ENCODE peak calls at places on chromosome 5, in four cellular contexts. Z is HepG2, G is K562, N is H1. M is an unnamed sample.

GRCh38 chr5:34817558-34818351 is 21.2 kb upstream of the TTC23L start:
- DNase-seq in G (no peak), Z (no peak), N (no peak), M (no peak)

GRCh38 chr5:169650701-169651331 is 13.7 kb downstream of the DOCK2 start:
- DNase-seq in Z (no peak), G (peak; percentile 66), N (no peak), M (no peak)

GRCh38 chr5:95050708-95051107 is 234.2 kb downstream of the MCTP1 start:
- DNase-seq in G (no peak), Z (no peak), N (no peak), M (no peak)

GRCh38 chr5:179930788-179931473 is 23.2 kb upstream of the TBC1D9B start:
- DNase-seq in G (no peak), Z (no peak), N (no peak), M (no peak)

GRCh38 chr5:118937393-118938061 is 50.8 kb downstream of the DTWD2 start:
- DNase-seq in Z (peak; percentile 43), G (no peak), N (no peak), M (no peak)

GRCh38 chr5:147332643-147333042 is 97.8 kb downstream of the STK32A start:
- DNase-seq in N (no peak), Z (no peak), G (no peak), M (no peak)

GRCh38 chr5:55600536-55601208 is 65.9 kb upstream of the PLPP1 start:
- DNase-seq in N (no peak), Z (no peak), G (no peak), M (no peak)

GRCh38 chr5:122101636-122102285 is 23.7 kb upstream of the LOX start:
- DNase-seq in G (peak; percentile 57), Z (peak; percentile 23), N (no peak), M (no peak)

GRCh38 chr5:24606974-24607373 is 37.8 kb downstream of the CDH10 start:
- DNase-seq in Z (no peak), N (no peak), G (no peak), M (no peak)

GRCh38 chr5:40578501-40579451 is 100.9 kb upstream of the PTGER4 start:
- DNase-seq in G (no peak), Z (no peak), N (no peak), M (no peak)

GRCh38 chr5:123193176-123193575 is 104.1 kb downstream of the PRDM6 start:
- DNase-seq in Z (no peak), G (no peak), N (no peak), M (no peak)

GRCh38 chr5:167916706-167917105 is 374.7 kb upstream of the WWC1 start:
- DNase-seq in N (no peak), Z (no peak), G (no peak), M (no peak)

GRCh38 chr5:31232273-31232888 is 38.9 kb downstream of the CDH6 start:
- DNase-seq in Z (peak; percentile 48), N (peak; percentile 2), G (peak; percentile 64), M (peak; percentile 49)

GRCh38 chr5:74367931-74368330 is 272.6 kb downstream of the ENC1 start:
- DNase-seq in Z (no peak), N (no peak), G (no peak), M (no peak)

GRCh38 chr5:177142029-177142681 is 8.6 kb downstream of the NSD1 start:
- DNase-seq in G (no peak), Z (no peak), N (no peak), M (no peak)

GRCh38 chr5:59506285-59506877 is 387.1 kb downstream of the PDE4D start:
- DNase-seq in G (no peak), N (no peak), Z (peak; percentile 6), M (no peak)

GRCh38 chr5:127311349-127311748 is 20.8 kb downstream of the MEGF10 start:
- DNase-seq in Z (no peak), N (no peak), G (no peak), M (no peak)

GRCh38 chr5:127313379-127313778 is 22.8 kb downstream of the MEGF10 start:
- DNase-seq in G (no peak), Z (no peak), N (no peak), M (no peak)

GRCh38 chr5:127312131-127312530 is 21.5 kb downstream of the MEGF10 start:
- DNase-seq in N (no peak), Z (no peak), G (no peak), M (no peak)

GRCh38 chr5:127316013-127316412 is 25.4 kb downstream of the MEGF10 start:
- DNase-seq in G (no peak), N (no peak), Z (no peak), M (no peak)

GRCh38 chr5:127313847-127314473 is 23.4 kb downstream of the MEGF10 start:
- DNase-seq in N (no peak), Z (peak; percentile 16), G (peak; percentile 70), M (peak; percentile 60)
- TF ChIP-seq PHF8 in N (no peak), Z (no peak), G (no peak), M (no peak)

DNA sequence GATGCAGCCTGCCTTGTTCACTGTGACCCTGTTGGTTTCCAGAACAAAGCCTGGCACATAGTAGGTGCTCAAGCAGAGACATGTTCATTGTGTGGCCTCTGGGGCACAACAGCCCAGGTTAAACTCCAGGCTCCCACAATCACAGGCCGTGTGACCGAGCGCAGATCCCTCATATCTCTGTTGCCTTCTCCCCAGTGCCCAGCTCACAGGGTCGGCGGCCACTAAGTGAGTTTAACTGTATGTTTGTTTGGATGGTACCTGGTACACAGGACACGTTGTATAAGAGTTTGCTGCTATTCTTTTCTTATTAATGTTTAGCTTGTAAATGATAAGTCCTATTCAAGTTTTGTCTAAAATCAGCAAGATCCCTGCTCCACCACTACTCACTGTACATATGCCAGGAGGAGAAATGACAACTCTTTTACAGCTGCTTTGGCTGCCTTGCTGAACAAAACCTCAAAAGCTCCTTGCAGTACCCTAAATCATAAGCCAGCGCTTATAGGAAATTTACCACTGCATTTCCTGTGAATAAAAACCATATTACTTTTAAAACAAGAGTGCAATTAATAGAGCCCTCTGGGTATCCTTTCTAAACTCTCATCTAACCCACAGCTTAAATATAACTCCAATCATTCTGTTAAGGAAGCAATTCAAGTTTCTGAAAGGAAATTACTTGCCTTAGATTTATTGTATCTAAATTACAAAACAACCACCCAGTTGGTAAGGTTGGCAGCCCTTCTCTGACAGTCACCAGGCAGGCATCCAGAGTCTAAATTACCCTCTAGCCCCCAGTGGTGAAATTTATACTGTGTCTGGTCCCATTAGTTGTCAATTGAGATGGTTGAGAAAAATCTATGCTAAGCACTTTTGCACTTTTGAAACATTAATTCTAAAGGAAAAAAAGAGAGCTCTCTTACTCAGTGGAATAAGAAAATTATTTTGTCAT is 379.4 kb downstream of the SEMA5A start:
- DNase-seq in N (no peak), G (no peak), Z (no peak), M (no peak)
- TF ChIP-seq PHF8 in N (no peak), G (no peak), Z (no peak), M (no peak)

GRCh38 chr5:172773481-172774469 is 2.8 kb upstream of the DUSP1 start:
- DNase-seq in N (no peak), Z (no peak), G (no peak), M (no peak)
- TF ChIP-seq PHF8 in N (no peak), Z (no peak), G (no peak), M (no peak)

GRCh38 chr5:75600535-75600934 is 10.7 kb upstream of the ANKDD1B start:
- DNase-seq in Z (no peak), G (no peak), N (no peak), M (no peak)
- TF ChIP-seq PHF8 in Z (no peak), G (no peak), N (no peak), M (no peak)

DNA sequence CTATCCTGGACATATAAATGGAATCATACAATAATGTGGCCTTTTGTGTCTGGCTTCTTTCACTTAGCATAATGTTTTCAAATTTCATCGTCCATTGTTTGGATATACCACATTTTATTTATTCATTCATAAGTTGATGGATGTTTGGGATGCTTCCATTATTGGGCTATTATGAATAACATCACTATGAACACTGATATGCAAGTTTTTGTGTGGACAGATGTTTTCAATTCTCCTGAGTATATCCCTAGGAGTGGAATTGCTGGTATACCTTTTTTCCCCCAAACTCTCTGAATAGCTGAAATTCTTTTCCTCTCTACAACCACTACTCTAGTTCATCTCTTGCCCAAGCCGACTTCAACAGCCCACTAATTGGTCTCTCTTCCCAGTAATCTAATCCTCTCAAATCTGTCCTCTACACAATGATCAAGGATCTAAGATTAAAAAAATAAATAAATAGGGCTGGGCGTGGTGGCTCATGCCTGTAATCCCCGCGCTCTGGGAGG is 4.7 kb upstream of the ZFR start:
- DNase-seq in N (no peak), G (no peak), Z (no peak), M (no peak)
- TF ChIP-seq PHF8 in N (no peak), G (no peak), Z (no peak), M (no peak)

GRCh38 chr5:155978805-155979204 is 348.2 kb upstream of the SGCD start:
- DNase-seq in G (no peak), Z (no peak), N (no peak), M (no peak)
- TF ChIP-seq PHF8 in G (no peak), Z (no peak), N (no peak), M (no peak)

GRCh38 chr5:67481362-67481761 is 284.8 kb upstream of the CD180 start:
- DNase-seq in N (no peak), G (no peak), Z (no peak), M (no peak)
- TF ChIP-seq PHF8 in N (no peak), G (no peak), Z (no peak), M (no peak)

GRCh38 chr5:128237000-128237399 is 153.4 kb downstream of the SLC12A2 start:
- DNase-seq in G (no peak), N (no peak), Z (no peak), M (no peak)
- TF ChIP-seq PHF8 in G (no peak), N (no peak), Z (no peak), M (no peak)

DNA sequence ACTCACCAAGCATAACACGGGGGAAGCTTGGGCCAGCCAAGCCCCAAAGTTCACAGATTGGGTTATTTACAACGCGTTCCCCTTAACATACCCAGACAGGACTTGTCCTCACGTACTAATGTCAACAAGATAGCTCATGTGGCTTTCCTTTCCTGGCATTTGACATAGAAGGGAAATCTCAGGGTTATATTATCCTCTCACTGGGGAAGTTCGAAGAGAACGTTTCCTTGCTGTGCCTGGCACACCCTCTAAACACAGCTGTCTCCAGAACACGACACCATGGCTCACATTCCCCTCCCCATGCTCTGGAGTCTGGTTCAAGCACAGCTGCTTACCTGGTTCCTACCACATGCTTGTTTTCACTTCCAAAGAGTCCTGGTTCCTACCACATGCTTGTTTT is 46.8 kb upstream of the OTULINL start:
- DNase-seq in Z (no peak), G (no peak), N (no peak), M (no peak)
- TF ChIP-seq PHF8 in Z (no peak), G (no peak), N (no peak), M (no peak)

DNA sequence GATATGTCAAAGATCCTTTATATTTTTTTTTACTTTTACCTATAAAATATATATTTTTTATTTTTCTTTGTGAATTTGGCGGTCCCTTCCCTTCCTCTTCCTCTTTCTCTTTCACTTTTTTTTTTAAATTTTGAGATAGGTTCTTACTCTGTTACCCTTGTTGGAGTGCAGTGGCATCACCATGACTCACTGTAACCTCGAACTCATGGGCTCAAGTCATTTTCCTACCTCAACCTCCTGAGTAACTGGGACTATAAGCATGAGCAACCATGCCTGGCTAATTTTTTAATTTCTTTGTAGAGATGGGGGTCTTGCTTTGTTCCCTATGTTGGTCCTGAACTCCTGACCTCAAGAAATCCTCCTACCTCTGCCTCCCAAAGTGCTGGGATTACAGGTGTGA is 258.0 kb upstream of the CLINT1 start:
- DNase-seq in G (no peak), N (no peak), Z (no peak), M (no peak)
- TF ChIP-seq PHF8 in G (no peak), N (no peak), Z (no peak), M (no peak)

M was measured in A549.